ENCODE peak calls at places on chromosomes 2 and 18, in nine cellular contexts. Z is fibroblast of the conjunctiva; Q is fibroblast of the aortic adventitia; Y is activated CD4-positive, alpha-beta T cell treated with anti-CD3 and anti-CD28 coated beads for 36 hours; O is CD8-positive, alpha-beta T cell; D is AG08395; P is neural progenitor cell; C is cardiac fibroblast; T is Calu3. E is an unnamed sample.

GRCh38 chr2:147910990-147911473 is 66.2 kb downstream of the ACVR2A start:
- DNase-seq in O (no peak), Z (peak; percentile 66), Q (peak; percentile 90), Y (peak; percentile 29), T (peak; percentile 43), D (peak; percentile 37), P (peak; percentile 69), C (peak; percentile 87), E (no peak)

GRCh38 chr18:34196231-34196630 is 28.5 kb downstream of the NOL4 start:
- DNase-seq in D (no peak), P (no peak), Y (no peak), O (no peak), T (no peak), C (no peak), Z (no peak), Q (no peak), E (no peak)

GRCh38 chr2:176584333-176584732 is 315.1 kb downstream of the MTX2 start:
- DNase-seq in D (peak; percentile 23), Z (no peak), Y (no peak), T (peak; percentile 38), C (peak; percentile 10), Q (peak; percentile 20), O (no peak), P (no peak), E (no peak)

GRCh38 chr2:64063924-64064331 is 44.7 kb upstream of the VPS54 start:
- DNase-seq in T (no peak), Z (peak; percentile 33), P (no peak), Q (peak; percentile 91), C (peak; percentile 94), Y (no peak), D (peak; percentile 12), O (no peak), E (no peak)

GRCh38 chr2:71327916-71328315 is 3.7 kb upstream of the ZNF638 start:
- DNase-seq in O (no peak), T (no peak), Y (no peak), D (no peak), C (no peak), Q (no peak), P (no peak), Z (no peak), E (no peak)

GRCh38 chr2:29579495-29580178 is 341.7 kb downstream of the ALK start:
- DNase-seq in Z (no peak), O (no peak), T (no peak), Y (no peak), P (no peak), C (no peak), Q (no peak), D (no peak), E (no peak)

GRCh38 chr2:55961318-55961911 is 37.8 kb upstream of the EFEMP1 start:
- DNase-seq in T (peak; percentile 23), Z (peak; percentile 65), Y (no peak), C (peak; percentile 84), O (no peak), Q (peak; percentile 86), P (peak; percentile 51), D (peak; percentile 44), E (no peak)

GRCh38 chr2:65050931-65051330 is 5.3 kb upstream of the CEP68 start:
- DNase-seq in D (no peak), Y (no peak), Q (no peak), P (no peak), O (no peak), T (no peak), Z (no peak), C (no peak), E (no peak)

GRCh38 chr18:5600376-5601071 is 56.7 kb upstream of the EPB41L3 start:
- DNase-seq in P (peak; percentile 28), Y (no peak), Z (peak; percentile 23), T (no peak), C (peak; percentile 55), O (no peak), D (peak; percentile 9), Q (peak; percentile 49), E (peak; percentile 58)

GRCh38 chr2:216802516-216803265 is 57.2 kb downstream of the TNP1 start:
- DNase-seq in O (no peak), D (no peak), Z (no peak), P (no peak), Q (no peak), T (no peak), C (no peak), Y (no peak), E (no peak)

GRCh38 chr18:8212893-8213805 is 396.1 kb upstream of the RAB12 start:
- DNase-seq in O (no peak), Y (no peak), Z (peak; percentile 90), D (no peak), Q (peak; percentile 79), C (peak; percentile 80), P (no peak), T (no peak), E (peak; percentile 63)

GRCh38 chr2:36708119-36708741 is 11.7 kb downstream of the VIT start:
- DNase-seq in Q (peak; percentile 70), P (no peak), Y (no peak), O (no peak), Z (peak; percentile 77), C (no peak), D (peak; percentile 87), T (no peak), E (peak; percentile 89)

GRCh38 chr2:178205853-178206516 is 11.7 kb downstream of the OSBPL6 start:
- DNase-seq in O (no peak), Y (no peak), P (no peak), C (no peak), Z (no peak), T (no peak), D (peak; percentile 71), Q (no peak), E (peak; percentile 76)

GRCh38 chr2:206079699-206080465 is 6.1 kb downstream of the INO80D start:
- DNase-seq in Q (no peak), P (no peak), Z (no peak), D (no peak), C (no peak), Y (no peak), O (no peak), T (no peak), E (peak; percentile 60)